ENCODE peak calls at places on chromosomes 6 and 20, in ten cellular contexts. R is right lobe of liver, O is tibial artery, Y is HCT116, L is Panc1, X is SK-N-SH, U is IMR-90, D is fibroblast of lung, C is sigmoid colon, H is PC-9. A is an unnamed sample.
A peak's percentile ranks its signal among the peaks of the same experiment; 100 is the strongest.

GRCh38 chr6:133817460-133818047 is 71.4 kb upstream of the TCF21 start:
- DNase-seq in C (no peak), U (no peak), H (no peak), O (no peak), Y (peak; percentile 8), L (peak; percentile 7), D (no peak), X (peak; percentile 56), R (no peak), A (peak; percentile 34)

GRCh38 chr20:41133709-41134361 is 3.5 kb upstream of the PLCG1 start:
- DNase-seq in H (no peak), C (no peak), O (no peak), L (no peak), X (no peak), D (no peak), Y (no peak), R (no peak), U (peak; percentile 18), A (no peak)

GRCh38 chr6:98794306-98794852 is 40.0 kb upstream of the POU3F2 start:
- DNase-seq in R (no peak), H (no peak), X (no peak), D (no peak), L (no peak), U (no peak), Y (no peak), O (no peak), C (no peak), A (no peak)

GRCh38 chr6:159943101-159943632 is 25.7 kb upstream of the IGF2R start:
- DNase-seq in U (peak; percentile 23), C (no peak), D (peak; percentile 47), Y (no peak), H (no peak), R (no peak), X (no peak), O (peak; percentile 74), L (no peak), A (no peak)

GRCh38 chr6:52573295-52573694 is 3.6 kb downstream of the TRAM2 start:
- DNase-seq in Y (no peak), D (peak; percentile 67), R (no peak), U (no peak), X (no peak), C (no peak), O (no peak), L (no peak), H (no peak), A (no peak)

GRCh38 chr6:17902953-17903352 is 84.5 kb downstream of the KIF13A start:
- DNase-seq in O (no peak), L (no peak), R (no peak), U (no peak), H (no peak), C (no peak), X (no peak), Y (no peak), D (no peak), A (no peak)

GRCh38 chr6:108751851-108752732 is 96.1 kb upstream of the ARMC2 start:
- DNase-seq in D (no peak), O (no peak), C (no peak), U (no peak), X (no peak), L (no peak), Y (no peak), R (peak; percentile 80), H (no peak), A (no peak)

GRCh38 chr20:64160118-64160517 is 4.1 kb upstream of the MYT1 start:
- DNase-seq in L (no peak), U (no peak), O (no peak), X (no peak), H (no peak), D (no peak), R (no peak), C (no peak), Y (no peak), A (no peak)

GRCh38 chr20:60695223-60695622 is 556.8 kb upstream of the CDH4 start:
- DNase-seq in L (no peak), H (no peak), O (no peak), C (no peak), X (no peak), Y (no peak), U (peak; percentile 86), D (peak; percentile 97), R (no peak), A (no peak)

GRCh38 chr6:168501561-168501960 is 60.6 kb downstream of the SMOC2 start:
- DNase-seq in L (no peak), O (no peak), Y (no peak), X (no peak), D (no peak), U (no peak), H (no peak), C (no peak), R (no peak), A (no peak)

GRCh38 chr6:39273394-39273793 is 40.8 kb downstream of the KCNK17 start:
- DNase-seq in H (peak; percentile 61), O (no peak), R (no peak), U (no peak), Y (no peak), C (no peak), X (no peak), D (no peak), L (no peak), A (no peak)

GRCh38 chr6:168007592-168008338 is 10.3 kb downstream of the KIF25 start:
- DNase-seq in Y (peak; percentile 83), U (peak; percentile 99), L (peak; percentile 79), D (peak; percentile 100), H (peak; percentile 97), X (no peak), O (peak; percentile 34), R (no peak), C (no peak), A (no peak)

GRCh38 chr6:53513519-53513966 is 31.4 kb downstream of the GCLC start:
- DNase-seq in D (no peak), R (no peak), H (peak; percentile 5), X (no peak), L (no peak), C (no peak), U (no peak), Y (no peak), O (no peak), A (no peak)

GRCh38 chr6:9540534-9541126 is 874.2 kb downstream of the TFAP2A start:
- DNase-seq in C (no peak), D (peak; percentile 49), R (no peak), U (peak; percentile 67), L (no peak), O (no peak), Y (peak; percentile 47), X (peak; percentile 20), H (peak; percentile 38), A (peak; percentile 27)

GRCh38 chr20:19903168-19903676 is 113.9 kb upstream of the NAA20 start:
- DNase-seq in X (no peak), R (no peak), U (peak; percentile 76), H (peak; percentile 56), O (peak; percentile 44), Y (no peak), L (no peak), D (peak; percentile 20), C (peak; percentile 79), A (no peak)

GRCh38 chr20:4814696-4815252 is 93.1 kb downstream of the PRND start:
- DNase-seq in O (peak; percentile 47), R (peak; percentile 65), H (no peak), D (no peak), U (no peak), L (no peak), Y (no peak), X (no peak), C (no peak), A (no peak)

GRCh38 chr6:131950767-131951575 is at the start of gene CCN2:
- DNase-seq in R (peak; percentile 85), X (peak; percentile 57), O (peak; percentile 82), D (peak; percentile 99), H (peak; percentile 81), Y (peak; percentile 48), C (peak; percentile 95), L (peak; percentile 91), U (peak; percentile 100), A (no peak)

GRCh38 chr20:5797843-5798462 is 47.8 kb downstream of the SHLD1 start:
- DNase-seq in U (no peak), H (no peak), R (no peak), C (no peak), Y (no peak), D (no peak), L (no peak), X (no peak), O (no peak), A (no peak)

GRCh38 chr6:112086744-112087135 is 542 bp downstream of the TUBE1 start:
- DNase-seq in Y (peak; percentile 34), U (peak; percentile 64), X (peak; percentile 38), L (no peak), D (peak; percentile 56), C (no peak), O (no peak), R (no peak), H (peak; percentile 64), A (peak; percentile 8)
- TF ChIP-seq CTCF in Y (peak; percentile 42), U (peak; percentile 39), X (peak; percentile 56), L (no peak), D (peak; percentile 43), C (no peak), O (no peak), R (peak; percentile 30), H (peak; percentile 57), A (peak; percentile 19)

GRCh38 chr20:50321797-50322480 is 131.3 kb downstream of the CEBPB start:
- DNase-seq in O (no peak), D (peak; percentile 78), X (peak; percentile 12), H (no peak), Y (no peak), R (no peak), C (peak; percentile 69), U (peak; percentile 72), L (no peak), A (no peak)
- H3K4me3 ChIP-seq in O (no peak overlapping the region), D (no peak overlapping the region), X (no peak overlapping the region), H (peak overlapping the region; percentile 67), Y (no peak overlapping the region), R (no peak overlapping the region), C (peak overlapping the region; percentile 48), U (no peak overlapping the region), L (no peak overlapping the region), A (no peak overlapping the region)

DNA sequence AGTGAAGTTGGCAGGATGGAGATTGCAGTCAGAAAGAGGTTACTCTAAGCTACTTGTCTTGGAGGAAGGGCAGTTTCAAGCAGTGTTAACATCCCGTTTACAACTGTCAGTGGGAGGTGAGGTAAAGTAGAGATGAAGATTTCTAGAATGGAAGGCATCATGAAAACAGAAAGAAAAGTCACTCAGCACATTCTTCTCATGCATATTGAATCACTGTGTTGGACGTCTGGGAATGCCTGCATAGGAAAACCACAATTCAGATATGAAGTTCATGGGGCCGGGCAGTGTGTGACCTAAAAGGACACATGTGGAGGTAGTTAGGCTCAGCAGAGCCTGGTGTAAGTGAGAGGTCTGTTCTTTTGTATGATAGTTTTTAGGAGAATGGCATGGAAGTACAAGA is 73.5 kb upstream of the LAMP5 start:
- DNase-seq in D (peak; percentile 43), U (peak; percentile 17), O (no peak), R (no peak), Y (no peak), C (no peak), L (no peak), X (no peak), H (no peak), A (no peak)
- H3K36me3 ChIP-seq in D (no peaks in the 10 kb centered on the region), U (peaks cover 23% of the 10 kb centered on the region), O (peaks cover 44% of the 10 kb centered on the region), R (no peaks in the 10 kb centered on the region), Y (no peaks in the 10 kb centered on the region), C (peaks cover 14% of the 10 kb centered on the region), L (no peaks in the 10 kb centered on the region), X (peaks cover 49% of the 10 kb centered on the region), H (no peaks in the 10 kb centered on the region), A (no peaks in the 10 kb centered on the region)

DNA sequence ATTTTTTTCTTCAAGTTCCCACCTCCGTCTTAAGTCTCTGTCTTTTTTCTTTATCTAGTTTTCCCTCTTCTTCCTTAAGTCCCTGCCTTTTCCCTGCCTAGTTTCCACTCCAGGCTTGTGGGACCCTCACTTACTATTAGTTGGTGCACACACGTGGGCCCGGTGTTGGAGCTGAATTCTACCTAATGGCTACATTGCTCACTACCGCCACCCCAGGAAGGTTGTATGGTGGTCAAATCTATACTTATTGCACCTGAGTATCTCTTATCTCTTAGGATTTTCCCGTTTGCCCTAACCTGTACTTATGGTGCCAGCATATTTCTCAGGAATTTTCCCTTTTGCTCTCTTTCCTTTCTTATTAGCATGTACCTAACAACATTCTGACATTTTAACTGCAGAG is 692.8 kb downstream of the EPM2A start:
- DNase-seq in U (no peak), Y (no peak), C (no peak), L (no peak), D (no peak), R (no peak), H (no peak), X (no peak), O (no peak), A (peak; percentile 15)
- TF ChIP-seq CTCF in U (no peak), Y (no peak), C (no peak), L (peak; percentile 54), D (no peak), R (no peak), H (no peak), X (no peak), O (no peak), A (no peak)

A was measured in WERI-Rb-1.